ENCODE peak calls at places on chromosomes 7 and 10, in eight cellular contexts. H, Y, F, N, K, P, R and V are unnamed samples.

GRCh38 chr7:80335473-80336232 is 176.2 kb downstream of the GNAT3 start:
- DNase-seq in H (no peak), Y (no peak), F (peak; percentile 39), N (no peak), K (no peak), P (no peak), R (no peak), V (no peak)

GRCh38 chr10:70918851-70919530 is 30.6 kb upstream of the PCBD1 start:
- DNase-seq in H (no peak), Y (no peak), F (no peak), N (no peak), K (no peak), P (no peak), R (no peak), V (no peak)

GRCh38 chr7:1231214-1232102 is 1.2 kb upstream of the UNCX start:
- DNase-seq in H (no peak), Y (no peak), F (no peak), N (no peak), K (no peak), P (no peak), R (no peak), V (no peak)

GRCh38 chr7:102152672-102153585 is 133.7 kb upstream of the SH2B2 start:
- DNase-seq in H (no peak), Y (no peak), F (peak; percentile 10), N (no peak), K (no peak), P (no peak), R (no peak), V (no peak)

GRCh38 chr7:149773446-149774236 is at the start of gene ZNF467:
- DNase-seq in H (peak; percentile 38), Y (no peak), F (no peak), N (peak; percentile 42), K (peak; percentile 60), P (peak; percentile 59), R (peak; percentile 52), V (peak; percentile 41)

GRCh38 chr7:38558786-38559185 is 72.4 kb downstream of the AMPH start:
- DNase-seq in H (no peak), Y (no peak), F (no peak), N (no peak), K (no peak), P (no peak), R (no peak), V (no peak)

GRCh38 chr7:5477723-5478531 is 54.3 kb upstream of the TNRC18 start:
- DNase-seq in H (no peak), Y (no peak), F (no peak), N (no peak), K (no peak), P (no peak), R (no peak), V (no peak)

GRCh38 chr10:77348082-77348481 is 289.5 kb downstream of the KCNMA1 start:
- DNase-seq in H (no peak), Y (no peak), F (peak; percentile 79), N (no peak), K (no peak), P (no peak), R (no peak), V (no peak)

GRCh38 chr7:30162622-30163124 is 27.9 kb downstream of the MTURN start:
- DNase-seq in H (no peak), Y (no peak), F (peak; percentile 63), N (no peak), K (no peak), P (no peak), R (no peak), V (peak; percentile 25)

GRCh38 chr7:142859829-142860228 is 5.0 kb downstream of the EPHB6 start:
- DNase-seq in H (no peak), Y (no peak), F (peak; percentile 25), N (no peak), K (no peak), P (no peak), R (no peak), V (no peak)

GRCh38 chr10:92571649-92572048 is 2.2 kb downstream of the IDE start:
- DNase-seq in H (no peak), Y (no peak), F (no peak), N (no peak), K (no peak), P (no peak), R (no peak), V (no peak)

GRCh38 chr10:70596110-70596798 is 6.3 kb downstream of the PRF1 start:
- DNase-seq in H (no peak), Y (no peak), F (no peak), N (no peak), K (no peak), P (no peak), R (no peak), V (no peak)

GRCh38 chr7:21107101-21107500 is 320.4 kb upstream of the SP8 start:
- DNase-seq in H (no peak), Y (no peak), F (peak; percentile 10), N (no peak), K (no peak), P (no peak), R (no peak), V (no peak)

GRCh38 chr10:86301431-86301830 is 65.2 kb downstream of the GRID1 start:
- DNase-seq in H (no peak), Y (no peak), F (no peak), N (no peak), K (no peak), P (no peak), R (no peak), V (no peak)

GRCh38 chr10:79252450-79252849 is 94.8 kb upstream of the PPIF start:
- DNase-seq in H (no peak), Y (no peak), F (no peak), N (no peak), K (no peak), P (no peak), R (no peak), V (no peak)

GRCh38 chr7:80259-81236 is 111.8 kb upstream of the FAM20C start:
- DNase-seq in H (no peak), Y (no peak), F (no peak), N (no peak), K (no peak), P (no peak), R (no peak), V (no peak)